ENCODE peak calls at places on chromosomes 6 and 20, in seven cellular contexts. D is effector memory CD4-positive, alpha-beta T cell; F is left lung; B is foreskin keratinocyte; O is mammary epithelial cell; W is HAP-1; I is mesendoderm. Z is an unnamed sample. For H3K4me1, the result is how much of the 10 kb centered on the place peaks cover.

GRCh38 chr6:22954749-22955385 is 385.5 kb downstream of the HDGFL1 start:
- DNase-seq in D (no peak), F (no peak), B (no peak), O (peak), W (no peak), I (no peak), Z (peak)

GRCh38 chr6:129630606-129631005 is 79.4 kb downstream of the ARHGAP18 start:
- DNase-seq in D (no peak), F (no peak), B (no peak), O (no peak), W (no peak), I (no peak), Z (no peak)

GRCh38 chr6:7587631-7588100 is 2.3 kb upstream of the SNRNP48 start:
- DNase-seq in D (no peak), F (no peak), B (peak), O (peak), W (no peak), I (peak), Z (no peak)

GRCh38 chr20:38109657-38110524 is 55.2 kb downstream of the TGM2 start:
- DNase-seq in D (no peak), F (no peak), B (peak), O (peak), W (no peak), I (peak), Z (peak)

GRCh38 chr20:41304413-41305079 is 13.0 kb downstream of the ZHX3 start:
- DNase-seq in D (no peak), F (no peak), B (no peak), O (peak), W (no peak), I (no peak), Z (no peak)

GRCh38 chr6:35065870-35066269 is 75.3 kb downstream of the TCP11 start:
- DNase-seq in D (no peak), F (no peak), B (no peak), O (no peak), W (no peak), I (no peak), Z (no peak)

GRCh38 chr20:1644101-1644962 is 13.2 kb downstream of the SIRPG start:
- DNase-seq in D (no peak), F (no peak), B (no peak), O (no peak), W (no peak), I (no peak), Z (no peak)

GRCh38 chr6:82955841-82956240 is 109.8 kb downstream of the UBE3D start:
- DNase-seq in D (no peak), F (no peak), B (peak), O (peak), W (no peak), I (no peak), Z (no peak)

GRCh38 chr20:32572271-32572968 is 12.7 kb downstream of the NOL4L start:
- DNase-seq in D (no peak), F (peak), B (no peak), O (no peak), W (no peak), I (no peak), Z (no peak)

GRCh38 chr6:34213772-34214171 is 22.9 kb upstream of the HMGA1 start:
- DNase-seq in D (no peak), F (no peak), B (no peak), O (no peak), W (no peak), I (no peak), Z (no peak)

GRCh38 chr6:3001773-3002293 is 2.1 kb downstream of the NQO2 start:
- DNase-seq in D (no peak), F (no peak), B (no peak), O (peak), W (peak), I (peak), Z (peak)

GRCh38 chr20:49634116-49634515 is 66.2 kb upstream of the PTGIS start:
- DNase-seq in D (no peak), F (no peak), B (no peak), O (no peak), W (no peak), I (no peak), Z (no peak)

GRCh38 chr6:35942355-35942754 is 21.5 kb upstream of the SRPK1 start:
- DNase-seq in D (no peak), F (no peak), B (no peak), O (no peak), W (no peak), I (no peak), Z (no peak)

GRCh38 chr6:40710626-40711354 is 123.6 kb upstream of the LRFN2 start:
- DNase-seq in D (no peak), F (no peak), B (no peak), O (no peak), W (no peak), I (no peak), Z (no peak)

GRCh38 chr6:68040312-68040778 is 594.7 kb upstream of the ADGRB3 start:
- DNase-seq in D (no peak), F (no peak), B (no peak), O (no peak), W (peak), I (peak), Z (no peak)

GRCh38 chr6:43976706-43977403 is 150.4 kb downstream of the MRPL14 start:
- DNase-seq in D (no peak), F (no peak), B (no peak), O (no peak), W (no peak), I (no peak), Z (no peak)

GRCh38 chr20:48841196-48841860 is 13.5 kb upstream of the PREX1 start:
- DNase-seq in D (no peak), F (no peak), B (no peak), O (no peak), W (no peak), I (no peak), Z (no peak)

GRCh38 chr20:38211200-38212097 is 46.4 kb upstream of the TGM2 start:
- DNase-seq in D (no peak), F (no peak), B (no peak), O (no peak), W (no peak), I (no peak), Z (no peak)

GRCh38 chr6:16602035-16602434 is 159.2 kb downstream of the ATXN1 start:
- DNase-seq in D (no peak), F (no peak), B (no peak), O (no peak), W (no peak), I (no peak), Z (no peak)

GRCh38 chr6:47245745-47246371 is 63.8 kb downstream of the TNFRSF21 start:
- DNase-seq in D (no peak), F (no peak), B (no peak), O (no peak), W (no peak), I (peak), Z (peak)

GRCh38 chr6:3427740-3428085 is 29.1 kb downstream of the SLC22A23 start:
- DNase-seq in D (no peak), F (no peak), B (no peak), O (no peak), W (no peak), I (no peak), Z (no peak)

GRCh38 chr6:144678844-144679243 is 393.7 kb downstream of the UTRN start:
- DNase-seq in D (no peak), F (no peak), B (no peak), O (no peak), W (no peak), I (no peak), Z (no peak)

GRCh38 chr20:41180599-41181333 is 43.4 kb downstream of the PLCG1 start:
- DNase-seq in D (no peak), F (no peak), B (no peak), O (no peak), W (peak), I (no peak), Z (no peak)

GRCh38 chr6:47709160-47709559 is 10.8 kb downstream of the ADGRF4 start:
- DNase-seq in D (no peak), F (no peak), B (no peak), O (no peak), W (no peak), I (no peak), Z (no peak)

GRCh38 chr6:2782356-2782708 is 17.1 kb downstream of the WRNIP1 start:
- DNase-seq in D (no peak), F (no peak), B (no peak), O (no peak), W (no peak), I (no peak), Z (no peak)

GRCh38 chr20:50217207-50217949 is 26.7 kb downstream of the CEBPB start:
- DNase-seq in D (no peak), F (no peak), B (no peak), O (no peak), W (no peak), I (no peak), Z (no peak)

GRCh38 chr6:83429857-83430605 is 820 bp downstream of the ME1 start:
- DNase-seq in D (no peak), F (no peak), B (no peak), O (peak), W (peak), I (peak), Z (peak)

GRCh38 chr6:100138346-100139022 is 144.5 kb upstream of the MCHR2 start:
- DNase-seq in D (no peak), F (no peak), B (no peak), O (no peak), W (no peak), I (no peak), Z (no peak)

GRCh38 chr6:12483712-12484111 is 193.6 kb downstream of the EDN1 start:
- DNase-seq in D (no peak), F (no peak), B (peak), O (peak), W (no peak), I (no peak), Z (peak)

GRCh38 chr6:149755300-149756260 is 6.0 kb downstream of the PCMT1 start:
- DNase-seq in D (no peak), F (no peak), B (no peak), O (no peak), W (no peak), I (no peak), Z (no peak)

GRCh38 chr6:43695078-43695966 is 7.7 kb upstream of the MRPS18A start:
- DNase-seq in D (no peak), F (no peak), B (no peak), O (no peak), W (no peak), I (peak), Z (no peak)

GRCh38 chr6:46879003-46879402 is 42.7 kb downstream of the ADGRF5 start:
- DNase-seq in D (no peak), F (no peak), B (no peak), O (no peak), W (no peak), I (no peak), Z (no peak)

GRCh38 chr6:103893082-103893481 is 966.6 kb downstream of the HACE1 start:
- DNase-seq in D (no peak), F (no peak), B (no peak), O (no peak), W (no peak), I (no peak), Z (no peak)

GRCh38 chr20:16352321-16352720 is 220.9 kb downstream of the KIF16B start:
- DNase-seq in D (no peak), F (no peak), B (no peak), O (no peak), W (no peak), I (no peak), Z (no peak)

GRCh38 chr6:139679516-139680179 is 305.2 kb upstream of the CITED2 start:
- DNase-seq in D (no peak), F (no peak), B (no peak), O (no peak), W (no peak), I (no peak), Z (no peak)

GRCh38 chr20:45355209-45355608 is 7.0 kb upstream of the SDC4 start:
- DNase-seq in D (no peak), F (no peak), B (no peak), O (peak), W (no peak), I (no peak), Z (no peak)

GRCh38 chr6:11094411-11094851 is 797 bp downstream of the SMIM13 start:
- DNase-seq in D (peak), F (peak), B (no peak), O (peak), W (peak), I (peak), Z (peak)

GRCh38 chr20:37727247-37727956 is 33.6 kb downstream of the CTNNBL1 start:
- DNase-seq in D (no peak), F (no peak), B (no peak), O (no peak), W (peak), I (peak), Z (peak)

GRCh38 chr6:53544050-53544499 is 826 bp downstream of the GCLC start:
- DNase-seq in D (no peak), F (no peak), B (no peak), O (peak), W (peak), I (no peak), Z (no peak)

GRCh38 chr6:53536561-53536960 is 8.3 kb downstream of the GCLC start:
- DNase-seq in D (no peak), F (no peak), B (no peak), O (no peak), W (no peak), I (no peak), Z (no peak)

GRCh38 chr6:53541900-53542299 is 3.0 kb downstream of the GCLC start:
- DNase-seq in D (no peak), F (no peak), B (no peak), O (no peak), W (no peak), I (no peak), Z (no peak)

GRCh38 chr6:53543341-53544010 is 1.4 kb downstream of the GCLC start:
- DNase-seq in D (no peak), F (no peak), B (no peak), O (no peak), W (no peak), I (peak), Z (no peak)

DNA sequence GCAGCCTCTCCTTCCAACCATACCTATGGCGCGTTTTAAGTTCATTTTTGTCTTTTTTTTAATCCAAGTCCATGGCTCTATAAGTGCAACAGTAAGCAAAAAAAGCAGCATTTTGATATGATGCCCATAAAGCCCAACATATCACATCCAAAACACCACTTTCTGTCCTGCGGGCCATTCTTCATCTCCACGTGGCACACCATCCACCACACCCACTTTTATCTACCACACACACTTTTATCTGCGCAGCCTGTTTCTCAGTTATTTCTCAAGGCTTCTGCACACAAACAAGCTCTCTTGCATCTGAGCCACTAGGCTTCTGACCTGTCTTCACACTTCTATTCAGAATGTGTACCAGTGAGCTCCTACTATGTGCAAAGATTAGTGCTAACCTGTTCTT is 5.3 kb downstream of the GCLC start:
- DNase-seq in D (no peak), F (no peak), B (no peak), O (no peak), W (no peak), I (no peak), Z (no peak)
- H3K4me1 ChIP-seq in D (under half), F (under half), B (under half), O (under half), W (under half), I (under half), Z (under half)

GRCh38 chr6:157193443-157193996 is 129.8 kb downstream of the TMEM242 start:
- DNase-seq in D (no peak), F (no peak), B (no peak), O (no peak), W (no peak), I (no peak), Z (no peak)

GRCh38 chr6:157194110-157194509 is 129.2 kb downstream of the TMEM242 start:
- DNase-seq in D (no peak), F (no peak), B (no peak), O (no peak), W (no peak), I (no peak), Z (no peak)

GRCh38 chr6:157198425-157199279 is 124.7 kb downstream of the TMEM242 start:
- DNase-seq in D (no peak), F (peak), B (peak), O (peak), W (no peak), I (no peak), Z (no peak)

GRCh38 chr6:157196391-157196790 is 126.9 kb downstream of the TMEM242 start:
- DNase-seq in D (no peak), F (no peak), B (no peak), O (no peak), W (no peak), I (no peak), Z (no peak)

GRCh38 chr6:157194643-157195042 is 128.7 kb downstream of the TMEM242 start:
- DNase-seq in D (no peak), F (no peak), B (no peak), O (no peak), W (no peak), I (no peak), Z (peak)
- H3K4me1 ChIP-seq in D (under half), F (under half), B (under half), O (under half), W (under half), I (under half), Z (under half)

DNA sequence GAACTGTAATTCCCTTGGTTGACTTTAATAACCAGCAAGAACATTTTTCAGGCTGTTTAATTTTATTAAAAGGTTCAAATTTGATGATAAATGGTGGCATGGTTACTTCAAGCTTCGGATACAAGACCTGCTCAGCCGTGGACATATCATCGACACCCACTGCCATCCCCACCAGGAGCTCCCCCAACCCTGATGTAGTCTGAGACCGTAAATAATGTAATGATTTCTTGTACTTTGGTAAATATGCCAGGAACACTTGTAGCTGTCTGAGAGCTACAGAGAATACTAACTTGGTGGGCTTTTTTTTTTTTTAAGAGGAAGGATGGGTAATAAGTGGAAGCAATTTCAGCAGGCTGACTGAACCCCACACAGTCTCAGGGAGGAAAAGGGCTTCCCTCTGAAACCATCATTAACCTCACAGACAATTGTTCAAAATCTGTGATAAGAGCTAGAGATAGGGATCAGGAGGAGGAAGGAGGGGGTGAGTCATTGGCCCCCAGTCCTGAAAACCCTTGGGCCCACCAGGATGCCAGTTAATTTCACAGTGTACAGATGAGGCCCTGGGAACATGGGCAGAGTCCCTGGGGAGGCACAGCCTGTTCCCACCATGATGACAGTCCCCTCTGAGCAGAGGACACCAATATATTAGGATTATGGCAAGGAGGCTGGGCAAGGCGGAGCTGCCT is 56.0 kb downstream of the APCDD1L start:
- DNase-seq in D (no peak), F (no peak), B (no peak), O (no peak), W (no peak), I (no peak), Z (no peak)
- H3K4me1 ChIP-seq in D (under half), F (under half), B (under half), O (under half), W (under half), I (under half), Z (under half)

GRCh38 chr6:154247119-154247814 is 109.3 kb downstream of the IPCEF1 start:
- DNase-seq in D (no peak), F (no peak), B (no peak), O (no peak), W (peak), I (peak), Z (no peak)
- H3K4me1 ChIP-seq in D (under half), F (half or more), B (under half), O (under half), W (under half), I (under half), Z (under half)

DNA sequence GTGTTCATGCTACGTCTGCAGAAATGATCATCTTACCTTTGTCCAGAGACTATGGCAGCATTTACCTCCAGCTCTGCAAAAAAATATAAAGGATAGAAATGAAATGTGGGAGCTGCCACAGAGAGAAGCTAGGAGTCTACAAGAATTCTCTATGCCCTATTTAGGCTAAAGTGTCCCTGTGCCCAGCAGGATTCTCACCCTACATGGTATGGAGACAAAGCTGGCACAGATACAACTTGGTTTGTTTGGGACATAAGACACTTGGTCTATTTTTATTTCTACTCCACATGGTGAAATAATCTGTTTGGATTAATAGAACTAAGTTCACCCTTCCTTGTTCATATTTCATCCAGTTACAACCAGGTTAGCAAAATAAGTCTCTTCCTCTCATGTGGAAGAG is 28.4 kb downstream of the TP53INP2 start:
- DNase-seq in D (no peak), F (no peak), B (no peak), O (no peak), W (no peak), I (no peak), Z (no peak)
- H3K4me1 ChIP-seq in D (under half), F (under half), B (under half), O (under half), W (under half), I (under half), Z (under half)

DNA sequence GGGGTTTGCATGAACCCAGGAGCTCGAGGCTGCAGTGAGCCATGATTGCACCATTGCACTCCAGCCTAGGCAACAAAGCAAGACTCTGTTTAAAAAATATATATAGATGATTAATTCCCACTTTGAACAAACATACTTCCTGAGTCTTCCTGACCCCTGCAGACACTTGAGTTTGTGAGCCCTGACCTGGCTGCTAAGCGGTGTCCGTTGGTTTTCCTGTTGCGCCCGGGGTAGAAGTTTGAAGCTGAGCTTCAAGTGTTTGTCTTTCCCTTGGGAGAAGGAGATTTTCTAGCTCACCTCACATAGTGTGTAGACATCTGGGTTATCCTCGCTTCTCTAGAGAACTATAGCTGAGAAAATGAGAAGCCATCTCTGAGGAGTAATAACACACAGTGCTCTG is 11.7 kb upstream of the BCAS1 start:
- DNase-seq in D (no peak), F (no peak), B (no peak), O (no peak), W (no peak), I (no peak), Z (no peak)
- H3K4me1 ChIP-seq in D (under half), F (under half), B (under half), O (under half), W (under half), I (under half), Z (under half)

GRCh38 chr6:39206250-39206721 is 23.0 kb downstream of the KCNK5 start:
- DNase-seq in D (no peak), F (no peak), B (no peak), O (no peak), W (no peak), I (peak), Z (no peak)
- H3K4me1 ChIP-seq in D (under half), F (half or more), B (under half), O (under half), W (under half), I (under half), Z (under half)

Z was measured in cardiac muscle cell.